ENCODE peak calls at places on chromosomes 13 and 19, in seven cellular contexts. Y, L, T, P, W, H and R are unnamed samples.

GRCh38 chr13:71644579-71644978 is 222.4 kb downstream of the DACH1 start:
- DNase-seq in L (no peak), T (no peak), W (no peak), Y (no peak), H (no peak), P (no peak), R (no peak)

GRCh38 chr19:6667114-6667627 is 2.8 kb downstream of the TNFSF14 start:
- DNase-seq in Y (no peak), P (no peak), L (no peak), H (no peak), W (no peak), T (no peak), R (no peak)

GRCh38 chr13:64529874-64530485 is 2700.2 kb downstream of the PCDH9 start:
- DNase-seq in T (no peak), Y (no peak), W (peak), L (peak), H (peak), P (no peak), R (peak)

GRCh38 chr13:108154421-108154858 is 60.9 kb downstream of the LIG4 start:
- DNase-seq in H (peak), L (peak), T (no peak), P (no peak), W (no peak), Y (peak), R (no peak)

GRCh38 chr13:19818223-19818842 is 35.6 kb upstream of the PSPC1 start:
- DNase-seq in T (no peak), W (no peak), P (no peak), Y (peak), L (peak), H (no peak), R (no peak)

GRCh38 chr13:112102243-112102642 is 35.3 kb downstream of the SOX1 start:
- DNase-seq in H (peak), P (no peak), Y (no peak), W (peak), L (no peak), T (no peak), R (no peak)

GRCh38 chr13:26721251-26721939 is 39.2 kb downstream of the GPR12 start:
- DNase-seq in L (no peak), Y (peak), H (no peak), W (no peak), P (no peak), T (no peak), R (no peak)

GRCh38 chr13:111519490-111520170 is 199.2 kb downstream of the TEX29 start:
- DNase-seq in L (no peak), T (no peak), H (no peak), W (no peak), Y (no peak), P (peak), R (no peak)

GRCh38 chr19:52291781-52292180 is 5.2 kb upstream of the ZNF480 start:
- DNase-seq in L (no peak), T (no peak), P (no peak), W (no peak), H (no peak), Y (no peak), R (no peak)

GRCh38 chr19:35279374-35279773 is 3.0 kb upstream of the HAMP start:
- DNase-seq in L (no peak), T (no peak), P (no peak), Y (no peak), H (no peak), W (no peak), R (no peak)